ENCODE peak calls at places on chromosomes 1 and 21, in nine cellular contexts. One of them, this sample, is unnamed. For H3K4me1, the result is how much of the 10 kb centered on the place peaks cover.

GRCh38 chr21:25139390-25139789 is 467.9 kb downstream of the MRPL39 start:
- DNase-seq in endothelial cell of umbilical vein: no peak
- DNase-seq in tibial nerve: no peak
- DNase-seq in fibroblast of lung: no peak
- DNase-seq in left ventricle myocardium inferior: no peak
- DNase-seq in uterus: no peak
- DNase-seq in SJSA1: no peak
- DNase-seq in right cardiac atrium: no peak
- DNase-seq in IMR-90: no peak
- DNase-seq in this sample: no peak

GRCh38 chr1:109639063-109639840 is 16.6 kb upstream of the GSTM4 start:
- DNase-seq in endothelial cell of umbilical vein: no peak
- DNase-seq in tibial nerve: no peak
- DNase-seq in fibroblast of lung: no peak
- DNase-seq in left ventricle myocardium inferior: no peak
- DNase-seq in uterus: no peak
- DNase-seq in SJSA1: no peak
- DNase-seq in right cardiac atrium: no peak
- DNase-seq in IMR-90: no peak
- DNase-seq in this sample: no peak

GRCh38 chr21:36929622-36930021 is 36.8 kb downstream of the HLCS start:
- DNase-seq in endothelial cell of umbilical vein: peak
- DNase-seq in tibial nerve: no peak
- DNase-seq in fibroblast of lung: peak
- DNase-seq in left ventricle myocardium inferior: no peak
- DNase-seq in uterus: no peak
- DNase-seq in SJSA1: no peak
- DNase-seq in right cardiac atrium: no peak
- DNase-seq in IMR-90: peak
- DNase-seq in this sample: peak

GRCh38 chr1:203291201-203292096 is 13.9 kb upstream of the BTG2 start:
- DNase-seq in endothelial cell of umbilical vein: no peak
- DNase-seq in tibial nerve: no peak
- DNase-seq in fibroblast of lung: no peak
- DNase-seq in left ventricle myocardium inferior: no peak
- DNase-seq in uterus: peak
- DNase-seq in SJSA1: no peak
- DNase-seq in right cardiac atrium: no peak
- DNase-seq in IMR-90: no peak
- DNase-seq in this sample: peak

GRCh38 chr1:182816863-182817262 is 22.3 kb upstream of the DHX9 start:
- DNase-seq in endothelial cell of umbilical vein: no peak
- DNase-seq in tibial nerve: no peak
- DNase-seq in fibroblast of lung: no peak
- DNase-seq in left ventricle myocardium inferior: no peak
- DNase-seq in uterus: no peak
- DNase-seq in SJSA1: no peak
- DNase-seq in right cardiac atrium: no peak
- DNase-seq in IMR-90: no peak
- DNase-seq in this sample: no peak

GRCh38 chr1:2019162-2019542 is at the start of gene GABRD:
- DNase-seq in endothelial cell of umbilical vein: no peak
- DNase-seq in tibial nerve: no peak
- DNase-seq in fibroblast of lung: peak
- DNase-seq in left ventricle myocardium inferior: no peak
- DNase-seq in uterus: no peak
- DNase-seq in SJSA1: no peak
- DNase-seq in right cardiac atrium: no peak
- DNase-seq in IMR-90: no peak
- DNase-seq in this sample: no peak

GRCh38 chr1:201886103-201886885 is 2.4 kb upstream of the SHISA4 start:
- DNase-seq in endothelial cell of umbilical vein: no peak
- DNase-seq in tibial nerve: no peak
- DNase-seq in fibroblast of lung: peak
- DNase-seq in left ventricle myocardium inferior: no peak
- DNase-seq in uterus: peak
- DNase-seq in SJSA1: no peak
- DNase-seq in right cardiac atrium: no peak
- DNase-seq in IMR-90: no peak
- DNase-seq in this sample: no peak

GRCh38 chr1:227891955-227892871 is 55.5 kb downstream of the WNT9A start:
- DNase-seq in endothelial cell of umbilical vein: no peak
- DNase-seq in tibial nerve: peak
- DNase-seq in fibroblast of lung: peak
- DNase-seq in left ventricle myocardium inferior: no peak
- DNase-seq in uterus: no peak
- DNase-seq in SJSA1: peak
- DNase-seq in right cardiac atrium: no peak
- DNase-seq in IMR-90: no peak
- DNase-seq in this sample: no peak

GRCh38 chr1:36643391-36644270 is 160.9 kb upstream of the CSF3R start:
- DNase-seq in endothelial cell of umbilical vein: no peak
- DNase-seq in tibial nerve: no peak
- DNase-seq in fibroblast of lung: no peak
- DNase-seq in left ventricle myocardium inferior: no peak
- DNase-seq in uterus: no peak
- DNase-seq in SJSA1: no peak
- DNase-seq in right cardiac atrium: no peak
- DNase-seq in IMR-90: no peak
- DNase-seq in this sample: no peak

GRCh38 chr1:18190598-18190997 is 83.0 kb downstream of the IGSF21 start:
- DNase-seq in endothelial cell of umbilical vein: no peak
- DNase-seq in tibial nerve: no peak
- DNase-seq in fibroblast of lung: no peak
- DNase-seq in left ventricle myocardium inferior: no peak
- DNase-seq in uterus: no peak
- DNase-seq in SJSA1: no peak
- DNase-seq in right cardiac atrium: no peak
- DNase-seq in IMR-90: no peak
- DNase-seq in this sample: no peak

GRCh38 chr21:41166947-41167346 is 1.0 kb upstream of the BACE2 start:
- DNase-seq in endothelial cell of umbilical vein: no peak
- DNase-seq in tibial nerve: no peak
- DNase-seq in fibroblast of lung: no peak
- DNase-seq in left ventricle myocardium inferior: peak
- DNase-seq in uterus: peak
- DNase-seq in SJSA1: no peak
- DNase-seq in right cardiac atrium: peak
- DNase-seq in IMR-90: no peak
- DNase-seq in this sample: no peak

GRCh38 chr1:228277491-228278431 is 69.9 kb downstream of the OBSCN start:
- DNase-seq in endothelial cell of umbilical vein: no peak
- DNase-seq in tibial nerve: no peak
- DNase-seq in fibroblast of lung: no peak
- DNase-seq in left ventricle myocardium inferior: no peak
- DNase-seq in uterus: no peak
- DNase-seq in SJSA1: peak
- DNase-seq in right cardiac atrium: no peak
- DNase-seq in IMR-90: no peak
- DNase-seq in this sample: no peak

GRCh38 chr1:166166701-166167394 is at the start of gene FAM78B:
- DNase-seq in endothelial cell of umbilical vein: peak
- DNase-seq in tibial nerve: peak
- DNase-seq in fibroblast of lung: peak
- DNase-seq in left ventricle myocardium inferior: peak
- DNase-seq in uterus: peak
- DNase-seq in SJSA1: peak
- DNase-seq in right cardiac atrium: peak
- DNase-seq in IMR-90: peak
- DNase-seq in this sample: peak

GRCh38 chr1:23999156-23999671 is 19.1 kb upstream of the SRSF10 start:
- DNase-seq in endothelial cell of umbilical vein: no peak
- DNase-seq in tibial nerve: no peak
- DNase-seq in fibroblast of lung: peak
- DNase-seq in left ventricle myocardium inferior: no peak
- DNase-seq in uterus: no peak
- DNase-seq in SJSA1: no peak
- DNase-seq in right cardiac atrium: no peak
- DNase-seq in IMR-90: no peak
- DNase-seq in this sample: peak

GRCh38 chr1:88737338-88737927 is 53.4 kb downstream of the PKN2 start:
- DNase-seq in endothelial cell of umbilical vein: no peak
- DNase-seq in tibial nerve: no peak
- DNase-seq in fibroblast of lung: no peak
- DNase-seq in left ventricle myocardium inferior: no peak
- DNase-seq in uterus: no peak
- DNase-seq in SJSA1: no peak
- DNase-seq in right cardiac atrium: no peak
- DNase-seq in IMR-90: no peak
- DNase-seq in this sample: no peak

GRCh38 chr1:59025898-59026426 is 242.1 kb upstream of the JUN start:
- DNase-seq in endothelial cell of umbilical vein: no peak
- DNase-seq in tibial nerve: no peak
- DNase-seq in fibroblast of lung: peak
- DNase-seq in left ventricle myocardium inferior: no peak
- DNase-seq in uterus: no peak
- DNase-seq in SJSA1: no peak
- DNase-seq in right cardiac atrium: no peak
- DNase-seq in IMR-90: peak
- DNase-seq in this sample: no peak

GRCh38 chr1:2460996-2461751 is 14.9 kb upstream of the PLCH2 start:
- DNase-seq in endothelial cell of umbilical vein: no peak
- DNase-seq in tibial nerve: no peak
- DNase-seq in fibroblast of lung: no peak
- DNase-seq in left ventricle myocardium inferior: no peak
- DNase-seq in uterus: no peak
- DNase-seq in SJSA1: no peak
- DNase-seq in right cardiac atrium: no peak
- DNase-seq in IMR-90: no peak
- DNase-seq in this sample: no peak

GRCh38 chr1:155931332-155932038 is 2.7 kb downstream of the KHDC4 start:
- DNase-seq in endothelial cell of umbilical vein: no peak
- DNase-seq in tibial nerve: no peak
- DNase-seq in fibroblast of lung: peak
- DNase-seq in left ventricle myocardium inferior: no peak
- DNase-seq in uterus: no peak
- DNase-seq in SJSA1: no peak
- DNase-seq in right cardiac atrium: no peak
- DNase-seq in IMR-90: no peak
- DNase-seq in this sample: peak
- H3K4me3 ChIP-seq in endothelial cell of umbilical vein: peak
- H3K4me3 ChIP-seq in tibial nerve: no peak
- H3K4me3 ChIP-seq in fibroblast of lung: peak
- H3K4me3 ChIP-seq in left ventricle myocardium inferior: peak
- H3K4me3 ChIP-seq in uterus: no peak
- H3K4me3 ChIP-seq in SJSA1: no peak
- H3K4me3 ChIP-seq in right cardiac atrium: no peak
- H3K4me3 ChIP-seq in IMR-90: no peak
- H3K4me3 ChIP-seq in this sample: no peak

GRCh38 chr1:207817166-207817565 is 65.3 kb downstream of the CD46 start:
- DNase-seq in endothelial cell of umbilical vein: no peak
- DNase-seq in tibial nerve: no peak
- DNase-seq in fibroblast of lung: no peak
- DNase-seq in left ventricle myocardium inferior: no peak
- DNase-seq in uterus: peak
- DNase-seq in SJSA1: no peak
- DNase-seq in right cardiac atrium: no peak
- DNase-seq in IMR-90: no peak
- DNase-seq in this sample: no peak
- H3K4me1 ChIP-seq in endothelial cell of umbilical vein: under half
- H3K4me1 ChIP-seq in tibial nerve: half or more
- H3K4me1 ChIP-seq in fibroblast of lung: under half
- H3K4me1 ChIP-seq in left ventricle myocardium inferior: half or more
- H3K4me1 ChIP-seq in uterus: half or more
- H3K4me1 ChIP-seq in SJSA1: under half
- H3K4me1 ChIP-seq in right cardiac atrium: under half
- H3K4me1 ChIP-seq in IMR-90: under half
- H3K4me1 ChIP-seq in this sample: under half

GRCh38 chr21:43355196-43355924 is 71.6 kb downstream of the SIK1 start:
- DNase-seq in endothelial cell of umbilical vein: no peak
- DNase-seq in tibial nerve: no peak
- DNase-seq in fibroblast of lung: no peak
- DNase-seq in left ventricle myocardium inferior: no peak
- DNase-seq in uterus: no peak
- DNase-seq in SJSA1: no peak
- DNase-seq in right cardiac atrium: peak
- DNase-seq in IMR-90: no peak
- DNase-seq in this sample: no peak

GRCh38 chr21:43353282-43354010 is 73.5 kb downstream of the SIK1 start:
- DNase-seq in endothelial cell of umbilical vein: no peak
- DNase-seq in tibial nerve: no peak
- DNase-seq in fibroblast of lung: no peak
- DNase-seq in left ventricle myocardium inferior: no peak
- DNase-seq in uterus: no peak
- DNase-seq in SJSA1: no peak
- DNase-seq in right cardiac atrium: peak
- DNase-seq in IMR-90: no peak
- DNase-seq in this sample: no peak

GRCh38 chr21:43352568-43353281 is 74.2 kb downstream of the SIK1 start:
- DNase-seq in endothelial cell of umbilical vein: peak
- DNase-seq in tibial nerve: no peak
- DNase-seq in fibroblast of lung: peak
- DNase-seq in left ventricle myocardium inferior: no peak
- DNase-seq in uterus: no peak
- DNase-seq in SJSA1: no peak
- DNase-seq in right cardiac atrium: no peak
- DNase-seq in IMR-90: no peak
- DNase-seq in this sample: no peak

GRCh38 chr21:43354666-43355065 is 72.3 kb downstream of the SIK1 start:
- DNase-seq in endothelial cell of umbilical vein: no peak
- DNase-seq in tibial nerve: no peak
- DNase-seq in fibroblast of lung: no peak
- DNase-seq in left ventricle myocardium inferior: no peak
- DNase-seq in uterus: no peak
- DNase-seq in SJSA1: no peak
- DNase-seq in right cardiac atrium: no peak
- DNase-seq in IMR-90: no peak
- DNase-seq in this sample: no peak

GRCh38 chr21:43354016-43354420 is 72.9 kb downstream of the SIK1 start:
- DNase-seq in endothelial cell of umbilical vein: no peak
- DNase-seq in tibial nerve: no peak
- DNase-seq in fibroblast of lung: no peak
- DNase-seq in left ventricle myocardium inferior: no peak
- DNase-seq in uterus: no peak
- DNase-seq in SJSA1: no peak
- DNase-seq in right cardiac atrium: peak
- DNase-seq in IMR-90: no peak
- DNase-seq in this sample: no peak
- H3K27ac ChIP-seq in endothelial cell of umbilical vein: no peak
- H3K27ac ChIP-seq in tibial nerve: no peak
- H3K27ac ChIP-seq in fibroblast of lung: no peak
- H3K27ac ChIP-seq in left ventricle myocardium inferior: no peak
- H3K27ac ChIP-seq in uterus: no peak
- H3K27ac ChIP-seq in SJSA1: no peak
- H3K27ac ChIP-seq in right cardiac atrium: no peak
- H3K27ac ChIP-seq in IMR-90: no peak
- H3K27ac ChIP-seq in this sample: no peak

DNA sequence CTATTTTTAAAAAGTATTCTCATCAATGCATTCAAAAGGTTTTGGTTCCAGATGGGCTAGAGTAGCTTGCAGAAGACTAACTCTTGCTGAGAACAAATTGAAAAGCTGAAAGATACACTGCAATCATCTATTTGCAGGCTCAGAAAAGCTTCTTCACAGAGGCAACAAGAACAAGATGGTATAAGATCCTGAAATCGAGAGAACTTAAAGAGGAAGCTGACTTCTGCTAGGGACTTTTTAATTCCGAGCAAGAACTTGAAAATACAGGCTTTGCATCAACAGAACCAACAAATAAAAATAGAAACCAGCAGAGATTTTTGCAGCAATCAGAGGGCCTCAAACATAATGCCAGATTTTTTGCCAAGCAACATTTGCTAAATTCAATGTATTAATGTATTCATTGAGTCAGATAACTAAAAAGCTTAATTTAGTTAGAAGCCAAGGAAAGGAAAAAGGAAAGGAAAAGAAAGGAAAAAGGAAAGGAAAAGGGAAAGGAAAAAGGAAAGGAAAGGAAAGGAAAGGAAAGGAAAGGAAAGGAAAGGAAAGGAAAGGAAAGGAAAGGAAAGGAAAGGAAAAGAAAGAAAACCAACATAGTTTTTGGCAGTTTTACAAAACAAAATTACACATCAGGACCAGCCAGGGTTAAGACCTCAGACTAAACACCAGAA is 42.8 kb downstream of the FAF1 start:
- DNase-seq in endothelial cell of umbilical vein: no peak
- DNase-seq in tibial nerve: no peak
- DNase-seq in fibroblast of lung: no peak
- DNase-seq in left ventricle myocardium inferior: no peak
- DNase-seq in uterus: no peak
- DNase-seq in SJSA1: no peak
- DNase-seq in right cardiac atrium: no peak
- DNase-seq in IMR-90: no peak
- DNase-seq in this sample: no peak
- H3K4me3 ChIP-seq in endothelial cell of umbilical vein: no peak
- H3K4me3 ChIP-seq in tibial nerve: no peak
- H3K4me3 ChIP-seq in fibroblast of lung: no peak
- H3K4me3 ChIP-seq in left ventricle myocardium inferior: no peak
- H3K4me3 ChIP-seq in uterus: no peak
- H3K4me3 ChIP-seq in SJSA1: no peak
- H3K4me3 ChIP-seq in right cardiac atrium: no peak
- H3K4me3 ChIP-seq in IMR-90: no peak
- H3K4me3 ChIP-seq in this sample: no peak

This sample was measured in small intestine.